ENCODE peak calls at places on chromosomes 4 and X, in ten cellular contexts. One of them, this sample, is unnamed.
A peak's percentile ranks its signal among the peaks of the same experiment; 100 is the strongest.

GRCh38 chr4:173490817-173491518 is 39.1 kb downstream of the HAND2 start:
- DNase-seq in activated CD4-positive, alpha-beta memory T cell treated with anti-CD3 and anti-CD28 coated beads, Interleukin-2, amount 10 ng/mL, durations not matched to agents 7 days and 5 days: no peak
- DNase-seq in activated CD4-positive, alpha-beta T cell treated with anti-CD3 and anti-CD28 coated beads, Interleukin-2, amount 10 ng/mL, durations not matched to agents 7 days and 5 days: no peak
- DNase-seq in amygdala: no peak
- DNase-seq in activated CD8-positive, alpha-beta memory T cell treated with anti-CD3 and anti-CD28 coated beads for 48 hours: no peak
- DNase-seq in iris pigment epithelial cell: peak; percentile 68
- DNase-seq in heart left ventricle: no peak
- DNase-seq in fibroblast of pulmonary artery: peak; percentile 78
- DNase-seq in NCI-H1105: no peak
- DNase-seq in HT-29: no peak
- DNase-seq in this sample: peak; percentile 67

GRCh38 chr4:76563804-76564468 is 128.9 kb downstream of the SHROOM3 start:
- DNase-seq in iris pigment epithelial cell: peak; percentile 28
- DNase-seq in HT-29: no peak
- DNase-seq in activated CD4-positive, alpha-beta T cell treated with anti-CD3 and anti-CD28 coated beads, Interleukin-2, amount 10 ng/mL, durations not matched to agents 7 days and 5 days: no peak
- DNase-seq in heart left ventricle: no peak
- DNase-seq in activated CD8-positive, alpha-beta memory T cell treated with anti-CD3 and anti-CD28 coated beads for 48 hours: no peak
- DNase-seq in NCI-H1105: no peak
- DNase-seq in amygdala: no peak
- DNase-seq in fibroblast of pulmonary artery: no peak
- DNase-seq in activated CD4-positive, alpha-beta memory T cell treated with anti-CD3 and anti-CD28 coated beads, Interleukin-2, amount 10 ng/mL, durations not matched to agents 7 days and 5 days: no peak
- DNase-seq in this sample: no peak

GRCh38 chr4:138671106-138671505 is 344.5 kb upstream of the NOCT start:
- DNase-seq in iris pigment epithelial cell: no peak
- DNase-seq in NCI-H1105: no peak
- DNase-seq in activated CD4-positive, alpha-beta T cell treated with anti-CD3 and anti-CD28 coated beads, Interleukin-2, amount 10 ng/mL, durations not matched to agents 7 days and 5 days: no peak
- DNase-seq in activated CD8-positive, alpha-beta memory T cell treated with anti-CD3 and anti-CD28 coated beads for 48 hours: no peak
- DNase-seq in activated CD4-positive, alpha-beta memory T cell treated with anti-CD3 and anti-CD28 coated beads, Interleukin-2, amount 10 ng/mL, durations not matched to agents 7 days and 5 days: no peak
- DNase-seq in fibroblast of pulmonary artery: no peak
- DNase-seq in amygdala: no peak
- DNase-seq in HT-29: no peak
- DNase-seq in heart left ventricle: no peak
- DNase-seq in this sample: no peak

GRCh38 chrX:72308566-72309296 is 3.0 kb upstream of the CITED1 start:
- DNase-seq in NCI-H1105: peak; percentile 44
- DNase-seq in iris pigment epithelial cell: peak; percentile 69
- DNase-seq in activated CD4-positive, alpha-beta memory T cell treated with anti-CD3 and anti-CD28 coated beads, Interleukin-2, amount 10 ng/mL, durations not matched to agents 7 days and 5 days: no peak
- DNase-seq in activated CD8-positive, alpha-beta memory T cell treated with anti-CD3 and anti-CD28 coated beads for 48 hours: no peak
- DNase-seq in fibroblast of pulmonary artery: peak; percentile 68
- DNase-seq in activated CD4-positive, alpha-beta T cell treated with anti-CD3 and anti-CD28 coated beads, Interleukin-2, amount 10 ng/mL, durations not matched to agents 7 days and 5 days: no peak
- DNase-seq in amygdala: peak; percentile 5
- DNase-seq in HT-29: peak; percentile 61
- DNase-seq in heart left ventricle: peak; percentile 43
- DNase-seq in this sample: peak; percentile 28

GRCh38 chr4:138494931-138495330 is 252.8 kb upstream of the SLC7A11 start:
- DNase-seq in fibroblast of pulmonary artery: peak; percentile 67
- DNase-seq in activated CD8-positive, alpha-beta memory T cell treated with anti-CD3 and anti-CD28 coated beads for 48 hours: no peak
- DNase-seq in amygdala: no peak
- DNase-seq in heart left ventricle: no peak
- DNase-seq in NCI-H1105: peak; percentile 1
- DNase-seq in HT-29: peak; percentile 75
- DNase-seq in activated CD4-positive, alpha-beta T cell treated with anti-CD3 and anti-CD28 coated beads, Interleukin-2, amount 10 ng/mL, durations not matched to agents 7 days and 5 days: no peak
- DNase-seq in iris pigment epithelial cell: peak; percentile 52
- DNase-seq in activated CD4-positive, alpha-beta memory T cell treated with anti-CD3 and anti-CD28 coated beads, Interleukin-2, amount 10 ng/mL, durations not matched to agents 7 days and 5 days: no peak
- DNase-seq in this sample: no peak

GRCh38 chr4:152352645-152353116 is 183.2 kb downstream of the FBXW7 start:
- DNase-seq in heart left ventricle: peak; percentile 71
- DNase-seq in fibroblast of pulmonary artery: peak; percentile 98
- DNase-seq in amygdala: peak; percentile 14
- DNase-seq in activated CD4-positive, alpha-beta T cell treated with anti-CD3 and anti-CD28 coated beads, Interleukin-2, amount 10 ng/mL, durations not matched to agents 7 days and 5 days: no peak
- DNase-seq in HT-29: no peak
- DNase-seq in NCI-H1105: peak; percentile 87
- DNase-seq in iris pigment epithelial cell: peak; percentile 98
- DNase-seq in activated CD4-positive, alpha-beta memory T cell treated with anti-CD3 and anti-CD28 coated beads, Interleukin-2, amount 10 ng/mL, durations not matched to agents 7 days and 5 days: no peak
- DNase-seq in activated CD8-positive, alpha-beta memory T cell treated with anti-CD3 and anti-CD28 coated beads for 48 hours: no peak
- DNase-seq in this sample: peak; percentile 96

GRCh38 chr4:37008199-37008598 is 236.3 kb upstream of the NWD2 start:
- DNase-seq in amygdala: no peak
- DNase-seq in fibroblast of pulmonary artery: peak; percentile 80
- DNase-seq in heart left ventricle: no peak
- DNase-seq in activated CD8-positive, alpha-beta memory T cell treated with anti-CD3 and anti-CD28 coated beads for 48 hours: no peak
- DNase-seq in activated CD4-positive, alpha-beta T cell treated with anti-CD3 and anti-CD28 coated beads, Interleukin-2, amount 10 ng/mL, durations not matched to agents 7 days and 5 days: no peak
- DNase-seq in activated CD4-positive, alpha-beta memory T cell treated with anti-CD3 and anti-CD28 coated beads, Interleukin-2, amount 10 ng/mL, durations not matched to agents 7 days and 5 days: no peak
- DNase-seq in HT-29: peak; percentile 89
- DNase-seq in NCI-H1105: peak; percentile 23
- DNase-seq in iris pigment epithelial cell: peak; percentile 6
- DNase-seq in this sample: no peak

GRCh38 chr4:123701046-123701445 is 304.5 kb downstream of the SPRY1 start:
- DNase-seq in iris pigment epithelial cell: no peak
- DNase-seq in HT-29: no peak
- DNase-seq in activated CD4-positive, alpha-beta memory T cell treated with anti-CD3 and anti-CD28 coated beads, Interleukin-2, amount 10 ng/mL, durations not matched to agents 7 days and 5 days: no peak
- DNase-seq in fibroblast of pulmonary artery: peak; percentile 68
- DNase-seq in heart left ventricle: no peak
- DNase-seq in amygdala: no peak
- DNase-seq in activated CD4-positive, alpha-beta T cell treated with anti-CD3 and anti-CD28 coated beads, Interleukin-2, amount 10 ng/mL, durations not matched to agents 7 days and 5 days: no peak
- DNase-seq in NCI-H1105: no peak
- DNase-seq in activated CD8-positive, alpha-beta memory T cell treated with anti-CD3 and anti-CD28 coated beads for 48 hours: no peak
- DNase-seq in this sample: no peak

GRCh38 chr4:8396762-8397406 is 43.6 kb downstream of the ACOX3 start:
- DNase-seq in activated CD4-positive, alpha-beta memory T cell treated with anti-CD3 and anti-CD28 coated beads, Interleukin-2, amount 10 ng/mL, durations not matched to agents 7 days and 5 days: no peak
- DNase-seq in heart left ventricle: no peak
- DNase-seq in amygdala: no peak
- DNase-seq in NCI-H1105: no peak
- DNase-seq in iris pigment epithelial cell: no peak
- DNase-seq in fibroblast of pulmonary artery: no peak
- DNase-seq in HT-29: no peak
- DNase-seq in activated CD8-positive, alpha-beta memory T cell treated with anti-CD3 and anti-CD28 coated beads for 48 hours: no peak
- DNase-seq in activated CD4-positive, alpha-beta T cell treated with anti-CD3 and anti-CD28 coated beads, Interleukin-2, amount 10 ng/mL, durations not matched to agents 7 days and 5 days: no peak
- DNase-seq in this sample: no peak

GRCh38 chrX:46636223-46636622 is 62.7 kb downstream of the CHST7 start:
- DNase-seq in iris pigment epithelial cell: no peak
- DNase-seq in amygdala: no peak
- DNase-seq in activated CD4-positive, alpha-beta memory T cell treated with anti-CD3 and anti-CD28 coated beads, Interleukin-2, amount 10 ng/mL, durations not matched to agents 7 days and 5 days: no peak
- DNase-seq in HT-29: no peak
- DNase-seq in activated CD8-positive, alpha-beta memory T cell treated with anti-CD3 and anti-CD28 coated beads for 48 hours: no peak
- DNase-seq in heart left ventricle: no peak
- DNase-seq in activated CD4-positive, alpha-beta T cell treated with anti-CD3 and anti-CD28 coated beads, Interleukin-2, amount 10 ng/mL, durations not matched to agents 7 days and 5 days: no peak
- DNase-seq in NCI-H1105: no peak
- DNase-seq in fibroblast of pulmonary artery: no peak
- DNase-seq in this sample: no peak

GRCh38 chrX:76148753-76149152 is 24.1 kb upstream of the PBDC1 start:
- DNase-seq in amygdala: no peak
- DNase-seq in HT-29: peak; percentile 28
- DNase-seq in activated CD4-positive, alpha-beta memory T cell treated with anti-CD3 and anti-CD28 coated beads, Interleukin-2, amount 10 ng/mL, durations not matched to agents 7 days and 5 days: peak; percentile 58
- DNase-seq in activated CD8-positive, alpha-beta memory T cell treated with anti-CD3 and anti-CD28 coated beads for 48 hours: no peak
- DNase-seq in heart left ventricle: peak; percentile 20
- DNase-seq in iris pigment epithelial cell: peak; percentile 39
- DNase-seq in fibroblast of pulmonary artery: peak; percentile 32
- DNase-seq in NCI-H1105: no peak
- DNase-seq in activated CD4-positive, alpha-beta T cell treated with anti-CD3 and anti-CD28 coated beads, Interleukin-2, amount 10 ng/mL, durations not matched to agents 7 days and 5 days: peak; percentile 64
- DNase-seq in this sample: no peak

GRCh38 chr4:116839826-116840225 is 245.6 kb downstream of the TRAM1L1 start:
- DNase-seq in HT-29: no peak
- DNase-seq in iris pigment epithelial cell: peak; percentile 7
- DNase-seq in activated CD4-positive, alpha-beta T cell treated with anti-CD3 and anti-CD28 coated beads, Interleukin-2, amount 10 ng/mL, durations not matched to agents 7 days and 5 days: no peak
- DNase-seq in amygdala: no peak
- DNase-seq in NCI-H1105: no peak
- DNase-seq in activated CD8-positive, alpha-beta memory T cell treated with anti-CD3 and anti-CD28 coated beads for 48 hours: no peak
- DNase-seq in activated CD4-positive, alpha-beta memory T cell treated with anti-CD3 and anti-CD28 coated beads, Interleukin-2, amount 10 ng/mL, durations not matched to agents 7 days and 5 days: no peak
- DNase-seq in heart left ventricle: no peak
- DNase-seq in fibroblast of pulmonary artery: peak; percentile 1
- DNase-seq in this sample: peak; percentile 3

GRCh38 chr4:151165205-151166000 is 66.0 kb downstream of the RPS3A start:
- DNase-seq in activated CD8-positive, alpha-beta memory T cell treated with anti-CD3 and anti-CD28 coated beads for 48 hours: no peak
- DNase-seq in fibroblast of pulmonary artery: no peak
- DNase-seq in NCI-H1105: no peak
- DNase-seq in iris pigment epithelial cell: no peak
- DNase-seq in activated CD4-positive, alpha-beta memory T cell treated with anti-CD3 and anti-CD28 coated beads, Interleukin-2, amount 10 ng/mL, durations not matched to agents 7 days and 5 days: no peak
- DNase-seq in amygdala: no peak
- DNase-seq in heart left ventricle: no peak
- DNase-seq in activated CD4-positive, alpha-beta T cell treated with anti-CD3 and anti-CD28 coated beads, Interleukin-2, amount 10 ng/mL, durations not matched to agents 7 days and 5 days: no peak
- DNase-seq in HT-29: no peak
- DNase-seq in this sample: peak; percentile 16

GRCh38 chr4:28759064-28759463 is 1898.4 kb downstream of the STIM2 start:
- DNase-seq in HT-29: no peak
- DNase-seq in fibroblast of pulmonary artery: no peak
- DNase-seq in NCI-H1105: no peak
- DNase-seq in heart left ventricle: no peak
- DNase-seq in activated CD8-positive, alpha-beta memory T cell treated with anti-CD3 and anti-CD28 coated beads for 48 hours: no peak
- DNase-seq in amygdala: no peak
- DNase-seq in activated CD4-positive, alpha-beta T cell treated with anti-CD3 and anti-CD28 coated beads, Interleukin-2, amount 10 ng/mL, durations not matched to agents 7 days and 5 days: no peak
- DNase-seq in activated CD4-positive, alpha-beta memory T cell treated with anti-CD3 and anti-CD28 coated beads, Interleukin-2, amount 10 ng/mL, durations not matched to agents 7 days and 5 days: no peak
- DNase-seq in iris pigment epithelial cell: peak; percentile 21
- DNase-seq in this sample: no peak

This sample was measured in stromal cell of bone marrow.